ENCODE peak calls at places on chromosomes 11 and 22, in seven cellular contexts. One of them, this sample, is unnamed.
A peak's percentile ranks its signal among the peaks of the same experiment; 100 is the strongest.

GRCh38 chr11:79325851-79326250 is 115.0 kb downstream of the TENM4 start:
- DNase-seq in sigmoid colon: no peak
- DNase-seq in T-helper 9 cell: no peak
- DNase-seq in activated naive CD8-positive, alpha-beta T cell treated with anti-CD3 and anti-CD28 coated beads, Interleukin-2, amount 50 U/mL, for 24 hours: no peak
- DNase-seq in Ammon's horn: no peak
- DNase-seq in NCI-H1092 treated with DMSO at 0.1 percent for 48 hours: no peak
- DNase-seq in HTR-8/SVneo: no peak
- DNase-seq in this sample: no peak

GRCh38 chr22:24133187-24133965 is 47.9 kb upstream of the SUSD2 start:
- DNase-seq in sigmoid colon: peak; percentile 75
- DNase-seq in T-helper 9 cell: peak; percentile 16
- DNase-seq in activated naive CD8-positive, alpha-beta T cell treated with anti-CD3 and anti-CD28 coated beads, Interleukin-2, amount 50 U/mL, for 24 hours: peak; percentile 15
- DNase-seq in Ammon's horn: no peak
- DNase-seq in NCI-H1092 treated with DMSO at 0.1 percent for 48 hours: no peak
- DNase-seq in HTR-8/SVneo: no peak
- DNase-seq in this sample: no peak

GRCh38 chr11:114166897-114167323 is 107.4 kb downstream of the ZBTB16 start:
- DNase-seq in sigmoid colon: peak; percentile 82
- DNase-seq in T-helper 9 cell: no peak
- DNase-seq in activated naive CD8-positive, alpha-beta T cell treated with anti-CD3 and anti-CD28 coated beads, Interleukin-2, amount 50 U/mL, for 24 hours: no peak
- DNase-seq in Ammon's horn: peak; percentile 82
- DNase-seq in NCI-H1092 treated with DMSO at 0.1 percent for 48 hours: peak; percentile 62
- DNase-seq in HTR-8/SVneo: peak; percentile 50
- DNase-seq in this sample: no peak

GRCh38 chr11:61891331-61892084 is at the start of gene FADS3:
- DNase-seq in sigmoid colon: peak; percentile 94
- DNase-seq in T-helper 9 cell: peak; percentile 58
- DNase-seq in activated naive CD8-positive, alpha-beta T cell treated with anti-CD3 and anti-CD28 coated beads, Interleukin-2, amount 50 U/mL, for 24 hours: peak; percentile 63
- DNase-seq in Ammon's horn: peak; percentile 89
- DNase-seq in NCI-H1092 treated with DMSO at 0.1 percent for 48 hours: peak; percentile 43
- DNase-seq in HTR-8/SVneo: peak; percentile 76
- DNase-seq in this sample: peak; percentile 76

GRCh38 chr11:87453531-87454089 is 415.9 kb downstream of the TMEM135 start:
- DNase-seq in sigmoid colon: no peak
- DNase-seq in T-helper 9 cell: no peak
- DNase-seq in activated naive CD8-positive, alpha-beta T cell treated with anti-CD3 and anti-CD28 coated beads, Interleukin-2, amount 50 U/mL, for 24 hours: no peak
- DNase-seq in Ammon's horn: no peak
- DNase-seq in NCI-H1092 treated with DMSO at 0.1 percent for 48 hours: no peak
- DNase-seq in HTR-8/SVneo: no peak
- DNase-seq in this sample: no peak

GRCh38 chr22:37218771-37219411 is 6.6 kb upstream of the SSTR3 start:
- DNase-seq in sigmoid colon: no peak
- DNase-seq in T-helper 9 cell: peak; percentile 58
- DNase-seq in activated naive CD8-positive, alpha-beta T cell treated with anti-CD3 and anti-CD28 coated beads, Interleukin-2, amount 50 U/mL, for 24 hours: no peak
- DNase-seq in Ammon's horn: no peak
- DNase-seq in NCI-H1092 treated with DMSO at 0.1 percent for 48 hours: no peak
- DNase-seq in HTR-8/SVneo: no peak
- DNase-seq in this sample: peak; percentile 88

GRCh38 chr11:11207428-11207827 is 145.6 kb downstream of the CSNK2A3 start:
- DNase-seq in sigmoid colon: no peak
- DNase-seq in T-helper 9 cell: no peak
- DNase-seq in activated naive CD8-positive, alpha-beta T cell treated with anti-CD3 and anti-CD28 coated beads, Interleukin-2, amount 50 U/mL, for 24 hours: no peak
- DNase-seq in Ammon's horn: no peak
- DNase-seq in NCI-H1092 treated with DMSO at 0.1 percent for 48 hours: no peak
- DNase-seq in HTR-8/SVneo: no peak
- DNase-seq in this sample: no peak

GRCh38 chr11:11332141-11332710 is 20.8 kb downstream of the CSNK2A3 start:
- DNase-seq in sigmoid colon: no peak
- DNase-seq in T-helper 9 cell: no peak
- DNase-seq in activated naive CD8-positive, alpha-beta T cell treated with anti-CD3 and anti-CD28 coated beads, Interleukin-2, amount 50 U/mL, for 24 hours: no peak
- DNase-seq in Ammon's horn: no peak
- DNase-seq in NCI-H1092 treated with DMSO at 0.1 percent for 48 hours: no peak
- DNase-seq in HTR-8/SVneo: no peak
- DNase-seq in this sample: no peak

GRCh38 chr11:100676901-100677300 is 10.2 kb upstream of the ARHGAP42 start:
- DNase-seq in sigmoid colon: no peak
- DNase-seq in T-helper 9 cell: no peak
- DNase-seq in activated naive CD8-positive, alpha-beta T cell treated with anti-CD3 and anti-CD28 coated beads, Interleukin-2, amount 50 U/mL, for 24 hours: no peak
- DNase-seq in Ammon's horn: no peak
- DNase-seq in NCI-H1092 treated with DMSO at 0.1 percent for 48 hours: no peak
- DNase-seq in HTR-8/SVneo: no peak
- DNase-seq in this sample: no peak

GRCh38 chr22:40487663-40488249 is 117.4 kb downstream of the SGSM3 start:
- DNase-seq in sigmoid colon: no peak
- DNase-seq in T-helper 9 cell: no peak
- DNase-seq in activated naive CD8-positive, alpha-beta T cell treated with anti-CD3 and anti-CD28 coated beads, Interleukin-2, amount 50 U/mL, for 24 hours: no peak
- DNase-seq in Ammon's horn: peak; percentile 54
- DNase-seq in NCI-H1092 treated with DMSO at 0.1 percent for 48 hours: peak; percentile 28
- DNase-seq in HTR-8/SVneo: no peak
- DNase-seq in this sample: no peak

GRCh38 chr22:35212020-35212419 is 45.3 kb upstream of the HMGXB4 start:
- DNase-seq in sigmoid colon: no peak
- DNase-seq in T-helper 9 cell: no peak
- DNase-seq in activated naive CD8-positive, alpha-beta T cell treated with anti-CD3 and anti-CD28 coated beads, Interleukin-2, amount 50 U/mL, for 24 hours: no peak
- DNase-seq in Ammon's horn: no peak
- DNase-seq in NCI-H1092 treated with DMSO at 0.1 percent for 48 hours: no peak
- DNase-seq in HTR-8/SVneo: no peak
- DNase-seq in this sample: no peak

GRCh38 chr11:25899761-25900160 is 432.2 kb upstream of the ANO3 start:
- DNase-seq in sigmoid colon: no peak
- DNase-seq in T-helper 9 cell: no peak
- DNase-seq in activated naive CD8-positive, alpha-beta T cell treated with anti-CD3 and anti-CD28 coated beads, Interleukin-2, amount 50 U/mL, for 24 hours: no peak
- DNase-seq in Ammon's horn: no peak
- DNase-seq in NCI-H1092 treated with DMSO at 0.1 percent for 48 hours: no peak
- DNase-seq in HTR-8/SVneo: no peak
- DNase-seq in this sample: no peak

GRCh38 chr11:95068549-95068948 is 1.8 kb downstream of the SRSF8 start:
- DNase-seq in sigmoid colon: peak; percentile 93
- DNase-seq in T-helper 9 cell: peak; percentile 52
- DNase-seq in activated naive CD8-positive, alpha-beta T cell treated with anti-CD3 and anti-CD28 coated beads, Interleukin-2, amount 50 U/mL, for 24 hours: peak; percentile 64
- DNase-seq in Ammon's horn: peak; percentile 90
- DNase-seq in NCI-H1092 treated with DMSO at 0.1 percent for 48 hours: peak; percentile 86
- DNase-seq in HTR-8/SVneo: peak; percentile 71
- DNase-seq in this sample: peak; percentile 84

GRCh38 chr11:63944987-63945386 is 6.2 kb downstream of the NAA40 start:
- DNase-seq in sigmoid colon: peak; percentile 74
- DNase-seq in T-helper 9 cell: no peak
- DNase-seq in activated naive CD8-positive, alpha-beta T cell treated with anti-CD3 and anti-CD28 coated beads, Interleukin-2, amount 50 U/mL, for 24 hours: no peak
- DNase-seq in Ammon's horn: no peak
- DNase-seq in NCI-H1092 treated with DMSO at 0.1 percent for 48 hours: no peak
- DNase-seq in HTR-8/SVneo: no peak
- DNase-seq in this sample: no peak

GRCh38 chr11:122655527-122656072 is at the start of gene UBASH3B:
- DNase-seq in sigmoid colon: peak; percentile 85
- DNase-seq in T-helper 9 cell: peak; percentile 39
- DNase-seq in activated naive CD8-positive, alpha-beta T cell treated with anti-CD3 and anti-CD28 coated beads, Interleukin-2, amount 50 U/mL, for 24 hours: peak; percentile 76
- DNase-seq in Ammon's horn: peak; percentile 73
- DNase-seq in NCI-H1092 treated with DMSO at 0.1 percent for 48 hours: peak; percentile 77
- DNase-seq in HTR-8/SVneo: peak; percentile 86
- DNase-seq in this sample: peak; percentile 77

GRCh38 chr11:127996825-127997224 is 590.5 kb downstream of the ETS1 start:
- DNase-seq in sigmoid colon: no peak
- DNase-seq in T-helper 9 cell: no peak
- DNase-seq in activated naive CD8-positive, alpha-beta T cell treated with anti-CD3 and anti-CD28 coated beads, Interleukin-2, amount 50 U/mL, for 24 hours: no peak
- DNase-seq in Ammon's horn: no peak
- DNase-seq in NCI-H1092 treated with DMSO at 0.1 percent for 48 hours: no peak
- DNase-seq in HTR-8/SVneo: no peak
- DNase-seq in this sample: no peak

GRCh38 chr11:75760710-75761493 is 7.7 kb upstream of the DGAT2 start:
- DNase-seq in sigmoid colon: no peak
- DNase-seq in T-helper 9 cell: no peak
- DNase-seq in activated naive CD8-positive, alpha-beta T cell treated with anti-CD3 and anti-CD28 coated beads, Interleukin-2, amount 50 U/mL, for 24 hours: no peak
- DNase-seq in Ammon's horn: no peak
- DNase-seq in NCI-H1092 treated with DMSO at 0.1 percent for 48 hours: no peak
- DNase-seq in HTR-8/SVneo: no peak
- DNase-seq in this sample: no peak

GRCh38 chr11:104000798-104001197 is 35.6 kb upstream of the DDI1 start:
- DNase-seq in sigmoid colon: no peak
- DNase-seq in T-helper 9 cell: no peak
- DNase-seq in activated naive CD8-positive, alpha-beta T cell treated with anti-CD3 and anti-CD28 coated beads, Interleukin-2, amount 50 U/mL, for 24 hours: no peak
- DNase-seq in Ammon's horn: no peak
- DNase-seq in NCI-H1092 treated with DMSO at 0.1 percent for 48 hours: no peak
- DNase-seq in HTR-8/SVneo: no peak
- DNase-seq in this sample: no peak

GRCh38 chr11:124402326-124402922 is 3.6 kb upstream of the OR8B3 start:
- DNase-seq in sigmoid colon: no peak
- DNase-seq in T-helper 9 cell: peak; percentile 4
- DNase-seq in activated naive CD8-positive, alpha-beta T cell treated with anti-CD3 and anti-CD28 coated beads, Interleukin-2, amount 50 U/mL, for 24 hours: peak; percentile 60
- DNase-seq in Ammon's horn: peak; percentile 71
- DNase-seq in NCI-H1092 treated with DMSO at 0.1 percent for 48 hours: no peak
- DNase-seq in HTR-8/SVneo: peak; percentile 33
- DNase-seq in this sample: peak; percentile 55

GRCh38 chr22:20793386-20794131 is 19.6 kb downstream of the SERPIND1 start:
- DNase-seq in sigmoid colon: no peak
- DNase-seq in T-helper 9 cell: no peak
- DNase-seq in activated naive CD8-positive, alpha-beta T cell treated with anti-CD3 and anti-CD28 coated beads, Interleukin-2, amount 50 U/mL, for 24 hours: no peak
- DNase-seq in Ammon's horn: no peak
- DNase-seq in NCI-H1092 treated with DMSO at 0.1 percent for 48 hours: no peak
- DNase-seq in HTR-8/SVneo: no peak
- DNase-seq in this sample: no peak

GRCh38 chr11:130388607-130389205 is 39.7 kb downstream of the ADAMTS8 start:
- DNase-seq in sigmoid colon: no peak
- DNase-seq in T-helper 9 cell: no peak
- DNase-seq in activated naive CD8-positive, alpha-beta T cell treated with anti-CD3 and anti-CD28 coated beads, Interleukin-2, amount 50 U/mL, for 24 hours: peak; percentile 8
- DNase-seq in Ammon's horn: no peak
- DNase-seq in NCI-H1092 treated with DMSO at 0.1 percent for 48 hours: no peak
- DNase-seq in HTR-8/SVneo: no peak
- DNase-seq in this sample: peak; percentile 72

GRCh38 chr11:95291946-95292345 is 60.9 kb upstream of the SESN3 start:
- DNase-seq in sigmoid colon: no peak
- DNase-seq in T-helper 9 cell: no peak
- DNase-seq in activated naive CD8-positive, alpha-beta T cell treated with anti-CD3 and anti-CD28 coated beads, Interleukin-2, amount 50 U/mL, for 24 hours: no peak
- DNase-seq in Ammon's horn: no peak
- DNase-seq in NCI-H1092 treated with DMSO at 0.1 percent for 48 hours: no peak
- DNase-seq in HTR-8/SVneo: no peak
- DNase-seq in this sample: no peak

GRCh38 chr22:40512426-40513136 is 123.9 kb downstream of the MRTFA start:
- DNase-seq in sigmoid colon: peak; percentile 78
- DNase-seq in T-helper 9 cell: no peak
- DNase-seq in activated naive CD8-positive, alpha-beta T cell treated with anti-CD3 and anti-CD28 coated beads, Interleukin-2, amount 50 U/mL, for 24 hours: no peak
- DNase-seq in Ammon's horn: peak; percentile 33
- DNase-seq in NCI-H1092 treated with DMSO at 0.1 percent for 48 hours: no peak
- DNase-seq in HTR-8/SVneo: no peak
- DNase-seq in this sample: no peak

GRCh38 chr11:61921446-61921845 is 4.1 kb upstream of the RAB3IL1 start:
- DNase-seq in sigmoid colon: no peak
- DNase-seq in T-helper 9 cell: no peak
- DNase-seq in activated naive CD8-positive, alpha-beta T cell treated with anti-CD3 and anti-CD28 coated beads, Interleukin-2, amount 50 U/mL, for 24 hours: no peak
- DNase-seq in Ammon's horn: no peak
- DNase-seq in NCI-H1092 treated with DMSO at 0.1 percent for 48 hours: no peak
- DNase-seq in HTR-8/SVneo: no peak
- DNase-seq in this sample: no peak

GRCh38 chr11:121716060-121716459 is 263.3 kb upstream of the SORL1-AS1 start:
- DNase-seq in sigmoid colon: no peak
- DNase-seq in T-helper 9 cell: no peak
- DNase-seq in activated naive CD8-positive, alpha-beta T cell treated with anti-CD3 and anti-CD28 coated beads, Interleukin-2, amount 50 U/mL, for 24 hours: no peak
- DNase-seq in Ammon's horn: no peak
- DNase-seq in NCI-H1092 treated with DMSO at 0.1 percent for 48 hours: no peak
- DNase-seq in HTR-8/SVneo: no peak
- DNase-seq in this sample: no peak

This sample was measured in DND-41.